ENCODE peak calls at places on chromosomes 7 and 10, in nine cellular contexts. J is AG04450; U is effector memory CD4-positive, alpha-beta T cell; V is thoracic aorta; M is tibial nerve; X is ovary; Z is keratinocyte; G is spleen; D is WERI-Rb-1. O is an unnamed sample.

GRCh38 chr7:124747072-124747471 is 18.5 kb downstream of the GPR37 start:
- DNase-seq in D (no peak), U (no peak), V (no peak), G (no peak), J (no peak), Z (no peak), M (no peak), X (no peak), O (no peak)

GRCh38 chr10:94403034-94403822 is 887 bp downstream of the TBC1D12 start:
- DNase-seq in M (peak; percentile 18), G (peak; percentile 90), V (peak; percentile 7), U (no peak), Z (no peak), J (peak; percentile 16), D (peak; percentile 59), X (peak; percentile 52), O (peak; percentile 74)

GRCh38 chr10:48792687-48793096 is 108.0 kb downstream of the WDFY4 start:
- DNase-seq in G (no peak), U (no peak), J (peak; percentile 23), V (no peak), M (no peak), D (no peak), X (no peak), Z (no peak), O (peak; percentile 64)

GRCh38 chr10:82934429-82934828 is 1059.4 kb downstream of the NRG3 start:
- DNase-seq in X (no peak), J (no peak), Z (no peak), D (peak; percentile 15), V (no peak), G (no peak), U (no peak), M (no peak), O (no peak)

GRCh38 chr7:157484411-157485081 is 147.7 kb downstream of the DNAJB6 start:
- DNase-seq in U (no peak), G (peak; percentile 70), Z (no peak), X (no peak), D (no peak), J (no peak), M (no peak), V (no peak), O (no peak)

GRCh38 chr7:21844742-21845141 is 101.0 kb downstream of the CDCA7L start:
- DNase-seq in D (no peak), Z (no peak), V (no peak), U (no peak), J (no peak), X (no peak), G (no peak), M (no peak), O (no peak)

GRCh38 chr10:132858121-132859081 is 72.5 kb upstream of the NKX6-2 start:
- DNase-seq in M (no peak), G (peak; percentile 54), J (no peak), Z (no peak), D (no peak), X (peak; percentile 27), V (no peak), U (no peak), O (no peak)

GRCh38 chr7:80942261-80943041 is 23.6 kb upstream of the SEMA3C start:
- DNase-seq in G (no peak), U (no peak), Z (peak; percentile 95), D (no peak), X (peak; percentile 42), J (peak; percentile 75), M (no peak), V (peak; percentile 34), O (peak; percentile 94)

GRCh38 chr10:86188326-86188725 is 178.3 kb downstream of the GRID1 start:
- DNase-seq in J (no peak), M (no peak), V (no peak), G (no peak), Z (no peak), X (no peak), U (no peak), D (no peak), O (no peak)

GRCh38 chr7:7581531-7582179 is 15.0 kb downstream of the MIOS start:
- DNase-seq in V (no peak), U (no peak), Z (no peak), D (peak; percentile 68), G (no peak), J (no peak), X (no peak), M (no peak), O (no peak)

GRCh38 chr10:121438320-121438719 is 159.9 kb downstream of the FGFR2 start:
- DNase-seq in G (no peak), Z (no peak), M (no peak), V (no peak), X (no peak), U (no peak), D (no peak), J (no peak), O (no peak)

GRCh38 chr10:99328579-99329237 is 448 bp upstream of the CNNM1 start:
- DNase-seq in U (no peak), G (no peak), D (no peak), V (no peak), M (no peak), J (no peak), Z (no peak), X (no peak), O (no peak)
- H3K27ac ChIP-seq in U (no peak overlapping the region), G (no peak overlapping the region), D (no peak overlapping the region), V (no peak overlapping the region), M (no peak overlapping the region), J (no peak overlapping the region), Z (no peak overlapping the region), X (no peak overlapping the region), O (no peak overlapping the region)

DNA sequence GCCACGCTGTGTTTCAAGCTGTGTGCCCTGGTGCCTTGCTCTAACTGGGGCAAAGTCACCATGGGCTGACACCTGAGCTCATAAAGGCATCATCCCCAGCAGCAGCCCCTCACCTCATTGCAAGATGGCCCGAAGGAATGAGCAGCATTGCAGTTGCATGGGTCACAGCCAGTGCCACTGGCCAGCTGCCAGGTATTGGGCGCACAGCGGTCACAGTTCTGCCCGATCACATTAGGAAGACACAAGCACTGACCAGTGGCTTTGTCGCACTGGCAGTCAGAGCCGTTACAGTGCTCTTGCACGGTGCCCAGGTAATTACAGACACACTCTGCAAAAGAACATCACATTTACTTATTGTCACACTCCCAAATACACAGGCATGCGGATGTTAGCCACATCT is 51.1 kb downstream of the LAMB1 start:
- DNase-seq in Z (no peak), G (no peak), D (no peak), V (no peak), M (no peak), J (no peak), U (no peak), X (no peak), O (no peak)
- H3K27ac ChIP-seq in Z (no peak overlapping the region), G (no peak overlapping the region), D (no peak overlapping the region), V (peak overlapping the region; percentile 23), M (peak overlapping the region; percentile 81), J (peak overlapping the region; percentile 31), U (no peak overlapping the region), X (no peak overlapping the region), O (peak overlapping the region; percentile 42)

DNA sequence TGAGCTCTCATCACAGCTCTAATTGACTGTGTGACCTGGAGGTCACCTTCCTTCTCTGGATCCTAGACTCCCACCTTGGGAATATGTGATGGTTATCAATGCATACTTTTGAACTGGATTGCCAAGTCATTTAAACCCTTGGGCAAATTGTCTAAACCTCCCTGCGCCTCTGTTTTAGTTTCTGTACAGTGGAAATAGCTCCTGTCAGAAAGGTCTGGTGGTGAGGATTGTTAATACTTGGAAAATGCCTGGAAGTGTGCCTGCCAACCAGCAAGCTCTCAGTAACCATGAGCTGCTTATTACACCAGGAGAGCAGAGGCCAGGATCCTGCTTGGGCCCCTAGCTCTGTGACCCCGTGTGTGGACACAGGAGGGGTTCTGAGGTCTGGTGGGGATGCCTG is 108.7 kb upstream of the PPIF start:
- DNase-seq in Z (no peak), V (no peak), M (no peak), G (no peak), D (no peak), U (no peak), J (no peak), X (no peak), O (no peak)
- H3K27ac ChIP-seq in Z (peak overlapping the region; percentile 62), V (no peak overlapping the region), M (peak overlapping the region; percentile 68), G (peak overlapping the region; percentile 67), D (no peak overlapping the region), U (no peak overlapping the region), J (peak overlapping the region; percentile 47), X (no peak overlapping the region), O (peak overlapping the region; percentile 87)

DNA sequence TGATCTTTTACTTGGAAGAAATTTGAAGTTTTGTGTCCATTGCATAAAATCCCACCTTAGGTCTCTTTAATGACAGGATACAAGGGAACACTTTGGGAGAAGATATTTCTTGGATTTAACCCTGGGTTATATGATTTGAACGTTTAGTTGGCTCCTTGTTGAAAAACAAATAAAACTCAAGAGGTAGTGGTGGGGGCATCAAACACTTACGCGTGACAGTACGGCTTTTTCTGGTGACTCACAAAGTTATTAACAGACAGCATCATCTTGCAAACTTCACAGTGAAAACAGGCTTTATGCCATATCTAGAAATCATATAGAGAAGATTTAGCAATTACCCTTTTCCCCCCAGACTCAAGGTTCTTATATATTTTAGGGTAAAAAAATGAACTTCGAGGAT is 699 bp downstream of the NRAP start:
- DNase-seq in V (no peak), M (no peak), J (no peak), X (no peak), U (no peak), Z (no peak), G (no peak), D (no peak), O (no peak)
- H3K27ac ChIP-seq in V (no peak overlapping the region), M (no peak overlapping the region), J (no peak overlapping the region), X (no peak overlapping the region), U (no peak overlapping the region), Z (no peak overlapping the region), G (no peak overlapping the region), D (no peak overlapping the region), O (no peak overlapping the region)

GRCh38 chr10:5654218-5654755 is 12.1 kb downstream of the ASB13 start:
- DNase-seq in J (no peak), X (no peak), D (no peak), U (no peak), G (peak; percentile 5), M (no peak), Z (no peak), V (no peak), O (no peak)
- H3K27ac ChIP-seq in J (no peak overlapping the region), X (no peak overlapping the region), D (no peak overlapping the region), U (no peak overlapping the region), G (no peak overlapping the region), M (peak overlapping the region; percentile 17), Z (no peak overlapping the region), V (no peak overlapping the region), O (no peak overlapping the region)

DNA sequence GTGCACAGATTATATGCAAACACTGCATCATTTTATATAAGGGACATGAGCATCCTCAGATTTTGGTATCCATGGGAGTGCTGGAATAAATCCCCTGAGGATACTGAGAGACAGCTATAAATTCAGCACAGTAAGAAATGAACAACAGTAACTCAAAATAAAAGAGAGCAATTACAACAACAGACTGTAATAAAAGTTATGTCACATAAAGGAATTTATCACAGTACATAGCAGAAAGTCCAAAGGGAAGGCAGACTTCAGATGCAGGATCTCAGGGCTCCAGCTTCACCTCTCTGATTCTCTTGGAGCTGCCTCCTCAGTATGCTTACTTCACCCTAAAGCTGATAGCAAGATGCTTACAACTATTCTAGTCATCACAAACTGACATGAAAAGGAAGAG is 43.9 kb upstream of the STRIP2 start:
- DNase-seq in V (no peak), J (no peak), U (no peak), D (no peak), G (no peak), Z (no peak), M (no peak), X (no peak), O (no peak)
- H3K27ac ChIP-seq in V (no peak overlapping the region), J (no peak overlapping the region), U (no peak overlapping the region), D (no peak overlapping the region), G (no peak overlapping the region), Z (no peak overlapping the region), M (no peak overlapping the region), X (no peak overlapping the region), O (no peak overlapping the region)